ENCODE peak calls at places on chromosomes 11 and 22, in seven cellular contexts. One of them, this sample, is unnamed.

GRCh38 chr11:47179655-47179991 is 2.9 kb upstream of the ARFGAP2 start:
- DNase-seq in endothelial cell of umbilical vein: peak
- DNase-seq in K562: peak
- DNase-seq in HepG2: peak
- DNase-seq in HCT116: no peak
- DNase-seq in A549: peak
- DNase-seq in H1: peak
- DNase-seq in this sample: peak

GRCh38 chr22:44523981-44524759 is 26.1 kb upstream of the RTL6 start:
- DNase-seq in HepG2: no peak
- DNase-seq in A549: no peak
- DNase-seq in K562: no peak
- DNase-seq in endothelial cell of umbilical vein: no peak
- DNase-seq in HCT116: no peak
- DNase-seq in H1: peak
- DNase-seq in this sample: no peak

GRCh38 chr11:100098560-100098959 is 588.5 kb upstream of the ARHGAP42 start:
- DNase-seq in H1: no peak
- DNase-seq in HepG2: no peak
- DNase-seq in HCT116: no peak
- DNase-seq in endothelial cell of umbilical vein: no peak
- DNase-seq in A549: no peak
- DNase-seq in K562: no peak
- DNase-seq in this sample: no peak

GRCh38 chr22:35839811-35840739 is 122.4 kb downstream of the APOL5 start:
- DNase-seq in endothelial cell of umbilical vein: peak
- DNase-seq in K562: peak
- DNase-seq in HCT116: peak
- DNase-seq in HepG2: no peak
- DNase-seq in H1: peak
- DNase-seq in A549: peak
- DNase-seq in this sample: peak

GRCh38 chr11:46977940-46978595 is 41.5 kb downstream of the CSTPP1 start:
- DNase-seq in endothelial cell of umbilical vein: peak
- DNase-seq in HepG2: peak
- DNase-seq in HCT116: no peak
- DNase-seq in H1: no peak
- DNase-seq in A549: peak
- DNase-seq in K562: no peak
- DNase-seq in this sample: no peak

GRCh38 chr11:111373590-111373989 is 5.5 kb downstream of the POU2AF1 start:
- DNase-seq in A549: no peak
- DNase-seq in H1: peak
- DNase-seq in endothelial cell of umbilical vein: no peak
- DNase-seq in HepG2: no peak
- DNase-seq in K562: no peak
- DNase-seq in HCT116: no peak
- DNase-seq in this sample: no peak

GRCh38 chr11:9601041-9601875 is 27.8 kb downstream of the WEE1 start:
- DNase-seq in HepG2: no peak
- DNase-seq in endothelial cell of umbilical vein: no peak
- DNase-seq in HCT116: no peak
- DNase-seq in H1: peak
- DNase-seq in A549: no peak
- DNase-seq in K562: no peak
- DNase-seq in this sample: peak

GRCh38 chr11:65293909-65294381 is 20.7 kb upstream of the CDC42EP2 start:
- DNase-seq in endothelial cell of umbilical vein: no peak
- DNase-seq in A549: no peak
- DNase-seq in K562: no peak
- DNase-seq in HCT116: no peak
- DNase-seq in H1: no peak
- DNase-seq in HepG2: no peak
- DNase-seq in this sample: no peak

GRCh38 chr11:75350743-75351540 is 519 bp downstream of the ARRB1 start:
- DNase-seq in HepG2: no peak
- DNase-seq in A549: no peak
- DNase-seq in endothelial cell of umbilical vein: peak
- DNase-seq in HCT116: no peak
- DNase-seq in H1: peak
- DNase-seq in K562: peak
- DNase-seq in this sample: peak

GRCh38 chr11:1035577-1036283 is 788 bp downstream of the MUC6 start:
- DNase-seq in HepG2: no peak
- DNase-seq in HCT116: no peak
- DNase-seq in endothelial cell of umbilical vein: no peak
- DNase-seq in K562: no peak
- DNase-seq in A549: no peak
- DNase-seq in H1: no peak
- DNase-seq in this sample: no peak
- H3K4me3 ChIP-seq in HepG2: no peak
- H3K4me3 ChIP-seq in HCT116: no peak
- H3K4me3 ChIP-seq in endothelial cell of umbilical vein: no peak
- H3K4me3 ChIP-seq in K562: no peak
- H3K4me3 ChIP-seq in A549: no peak
- H3K4me3 ChIP-seq in H1: no peak
- H3K4me3 ChIP-seq in this sample: no peak

GRCh38 chr11:113615773-113616172 is 90.3 kb downstream of the TMPRSS5 start:
- DNase-seq in HepG2: no peak
- DNase-seq in A549: no peak
- DNase-seq in H1: no peak
- DNase-seq in HCT116: no peak
- DNase-seq in endothelial cell of umbilical vein: no peak
- DNase-seq in K562: no peak
- DNase-seq in this sample: no peak
- TF ChIP-seq MAX in HepG2: no peak
- TF ChIP-seq MAX in A549: no peak
- TF ChIP-seq MAX in H1: no peak
- TF ChIP-seq MAX in HCT116: no peak
- TF ChIP-seq MAX in endothelial cell of umbilical vein: no peak
- TF ChIP-seq MAX in K562: no peak
- TF ChIP-seq MAX in this sample: no peak

GRCh38 chr11:118003456-118003855 is 17.3 kb downstream of the IL10RA start:
- DNase-seq in A549: no peak
- DNase-seq in HCT116: no peak
- DNase-seq in endothelial cell of umbilical vein: no peak
- DNase-seq in H1: no peak
- DNase-seq in HepG2: no peak
- DNase-seq in K562: no peak
- DNase-seq in this sample: no peak

GRCh38 chr11:118001494-118001971 is 15.3 kb downstream of the IL10RA start:
- DNase-seq in HCT116: no peak
- DNase-seq in A549: no peak
- DNase-seq in K562: peak
- DNase-seq in H1: no peak
- DNase-seq in HepG2: no peak
- DNase-seq in endothelial cell of umbilical vein: no peak
- DNase-seq in this sample: peak

GRCh38 chr11:118002541-118003019 is 16.4 kb downstream of the IL10RA start:
- DNase-seq in HCT116: no peak
- DNase-seq in A549: no peak
- DNase-seq in HepG2: no peak
- DNase-seq in endothelial cell of umbilical vein: no peak
- DNase-seq in H1: no peak
- DNase-seq in K562: peak
- DNase-seq in this sample: peak

GRCh38 chr11:118002010-118002540 is 15.9 kb downstream of the IL10RA start:
- DNase-seq in HepG2: no peak
- DNase-seq in A549: no peak
- DNase-seq in H1: no peak
- DNase-seq in HCT116: no peak
- DNase-seq in endothelial cell of umbilical vein: no peak
- DNase-seq in K562: peak
- DNase-seq in this sample: no peak

DNA sequence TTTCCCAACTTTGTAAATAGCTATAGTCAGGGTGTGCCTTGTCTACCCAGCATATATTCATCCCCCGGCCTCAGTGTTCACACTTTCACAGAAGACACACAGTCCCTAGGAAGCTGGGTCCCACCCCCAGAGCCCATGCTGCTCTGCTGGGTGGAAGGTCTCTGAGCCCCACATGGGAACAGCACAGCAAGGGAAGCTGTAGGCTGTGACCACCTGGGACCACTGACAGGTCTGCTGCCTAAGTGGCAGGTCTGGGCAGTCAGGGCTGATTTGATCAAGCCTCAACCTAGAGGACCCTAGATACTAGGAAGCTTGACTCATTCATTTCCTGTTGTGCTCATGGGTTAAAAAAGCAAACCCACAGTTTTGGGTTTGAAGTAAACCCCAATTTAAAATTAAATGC is 16.8 kb downstream of the IL10RA start:
- DNase-seq in K562: peak
- DNase-seq in H1: no peak
- DNase-seq in endothelial cell of umbilical vein: no peak
- DNase-seq in HepG2: no peak
- DNase-seq in A549: no peak
- DNase-seq in HCT116: no peak
- DNase-seq in this sample: peak
- TF ChIP-seq POLR2A in K562: no peak
- TF ChIP-seq POLR2A in H1: no peak
- TF ChIP-seq POLR2A in endothelial cell of umbilical vein: no peak
- TF ChIP-seq POLR2A in HepG2: no peak
- TF ChIP-seq POLR2A in A549: no peak
- TF ChIP-seq POLR2A in HCT116: no peak
- TF ChIP-seq POLR2A in this sample: no peak

GRCh38 chr11:72673943-72674828 is at the start of gene PDE2A:
- DNase-seq in H1: peak
- DNase-seq in endothelial cell of umbilical vein: no peak
- DNase-seq in HepG2: no peak
- DNase-seq in K562: no peak
- DNase-seq in A549: no peak
- DNase-seq in HCT116: no peak
- DNase-seq in this sample: no peak
- H3K4me3 ChIP-seq in H1: peak
- H3K4me3 ChIP-seq in endothelial cell of umbilical vein: no peak
- H3K4me3 ChIP-seq in HepG2: no peak
- H3K4me3 ChIP-seq in K562: no peak
- H3K4me3 ChIP-seq in A549: no peak
- H3K4me3 ChIP-seq in HCT116: no peak
- H3K4me3 ChIP-seq in this sample: no peak

DNA sequence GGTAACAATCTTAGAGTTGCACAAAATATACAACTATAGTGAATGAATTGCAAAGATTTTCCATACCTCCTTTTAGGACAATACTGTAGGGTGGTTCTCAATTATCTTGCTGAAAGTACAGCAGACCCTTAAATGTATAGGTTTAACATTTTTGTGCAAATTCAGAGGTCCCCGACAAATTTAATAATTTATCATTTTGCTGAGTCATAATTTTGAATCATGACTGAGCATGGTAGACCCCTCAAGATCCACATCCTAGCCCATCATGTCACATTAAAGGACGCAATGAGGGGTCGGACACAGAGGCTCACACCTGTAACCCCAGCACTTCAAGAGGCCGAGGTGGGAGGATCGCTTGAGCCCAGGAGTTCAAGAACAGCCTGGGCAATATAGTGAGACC is 43.5 kb downstream of the OSBP start:
- DNase-seq in HepG2: no peak
- DNase-seq in K562: no peak
- DNase-seq in endothelial cell of umbilical vein: no peak
- DNase-seq in H1: no peak
- DNase-seq in A549: no peak
- DNase-seq in HCT116: no peak
- DNase-seq in this sample: no peak
- TF ChIP-seq MAX in HepG2: no peak
- TF ChIP-seq MAX in K562: no peak
- TF ChIP-seq MAX in endothelial cell of umbilical vein: no peak
- TF ChIP-seq MAX in H1: no peak
- TF ChIP-seq MAX in A549: no peak
- TF ChIP-seq MAX in HCT116: no peak
- TF ChIP-seq MAX in this sample: no peak